ENCODE peak calls at places on chromosomes 6 and 20, in five cellular contexts. H is H9, Y is mesenchymal stem cell, Z is IMR-90, O is trophoblast cell. R is an unnamed sample.

GRCh38 chr20:14958626-14959025 is 621.2 kb upstream of the FLRT3 start:
- DNase-seq in H (no peak), Y (no peak), Z (no peak), O (no peak), R (no peak)

GRCh38 chr6:41527721-41528408 is 18.3 kb upstream of the FOXP4 start:
- DNase-seq in H (no peak), Y (no peak), Z (peak; percentile 24), O (no peak), R (no peak)

GRCh38 chr6:167094436-167094819 is 28.5 kb upstream of the CCR6 start:
- DNase-seq in H (no peak), Y (no peak), Z (no peak), O (peak; percentile 62), R (no peak)

GRCh38 chr20:16428112-16428511 is 145.1 kb downstream of the KIF16B start:
- DNase-seq in H (no peak), Y (no peak), Z (no peak), O (no peak), R (no peak)

GRCh38 chr20:6857929-6858328 is 90.4 kb downstream of the BMP2 start:
- DNase-seq in H (no peak), Y (no peak), Z (no peak), O (no peak), R (no peak)

GRCh38 chr20:23658989-23659609 is 21.3 kb upstream of the CST3 start:
- DNase-seq in H (no peak), Y (no peak), Z (no peak), O (no peak), R (no peak)

GRCh38 chr6:52834481-52834880 is 6.1 kb downstream of the GSTA5 start:
- DNase-seq in H (no peak), Y (no peak), Z (peak; percentile 18), O (no peak), R (no peak)

GRCh38 chr6:90770778-90771177 is 183.9 kb upstream of the MAP3K7 start:
- DNase-seq in H (no peak), Y (no peak), Z (no peak), O (no peak), R (no peak)

GRCh38 chr6:123027392-123027791 is 31.4 kb downstream of the CLVS2 start:
- DNase-seq in H (no peak), Y (no peak), Z (no peak), O (no peak), R (no peak)

GRCh38 chr6:16758163-16758975 is 2.9 kb downstream of the ATXN1 start:
- DNase-seq in H (no peak), Y (peak; percentile 57), Z (no peak), O (peak; percentile 42), R (peak; percentile 51)

GRCh38 chr6:1765160-1765900 is 155.6 kb downstream of the FOXC1 start:
- DNase-seq in H (no peak), Y (no peak), Z (no peak), O (no peak), R (no peak)

GRCh38 chr20:57654998-57655811 is 35.0 kb upstream of the ZBP1 start:
- DNase-seq in H (peak; percentile 44), Y (no peak), Z (no peak), O (no peak), R (no peak)

GRCh38 chr20:58851221-58851968 is 693 bp upstream of the GNAS-AS1 start:
- DNase-seq in H (peak; percentile 68), Y (no peak), Z (no peak), O (no peak), R (no peak)

GRCh38 chr6:17580518-17581048 is 19.5 kb upstream of the FAM8A1 start:
- DNase-seq in H (peak; percentile 46), Y (no peak), Z (no peak), O (peak; percentile 60), R (no peak)

GRCh38 chr6:90146914-90147668 is 149.6 kb downstream of the BACH2 start:
- DNase-seq in H (no peak), Y (no peak), Z (no peak), O (no peak), R (no peak)

GRCh38 chr6:135936606-135937005 is 85.1 kb downstream of the PDE7B start:
- DNase-seq in H (no peak), Y (peak; percentile 83), Z (peak; percentile 98), O (peak; percentile 83), R (no peak)

GRCh38 chr20:58246346-58246745 is 17.9 kb upstream of the ANKRD60 start:
- DNase-seq in H (peak; percentile 56), Y (peak; percentile 34), Z (no peak), O (peak; percentile 65), R (no peak)

GRCh38 chr6:165657325-165657680 is 5.7 kb downstream of the PDE10A start:
- DNase-seq in H (no peak), Y (no peak), Z (no peak), O (peak; percentile 30), R (no peak)

GRCh38 chr6:20952605-20953004 is 418.3 kb downstream of the CDKAL1 start:
- DNase-seq in H (peak; percentile 27), Y (peak; percentile 79), Z (peak; percentile 83), O (peak; percentile 92), R (no peak)

GRCh38 chr20:25352746-25353145 is 37.9 kb downstream of the ABHD12 start:
- DNase-seq in H (no peak), Y (no peak), Z (no peak), O (no peak), R (no peak)

GRCh38 chr20:25355866-25356265 is 34.8 kb downstream of the ABHD12 start:
- DNase-seq in H (no peak), Y (no peak), Z (no peak), O (no peak), R (no peak)

GRCh38 chr20:25353754-25354705 is 36.6 kb downstream of the ABHD12 start:
- DNase-seq in H (no peak), Y (peak; percentile 13), Z (no peak), O (no peak), R (peak; percentile 12)

GRCh38 chr20:25355191-25355590 is 35.4 kb downstream of the ABHD12 start:
- DNase-seq in H (no peak), Y (no peak), Z (no peak), O (no peak), R (no peak)

GRCh38 chr20:25353368-25353753 is 37.3 kb downstream of the ABHD12 start:
- DNase-seq in H (no peak), Y (no peak), Z (no peak), O (no peak), R (no peak)
- H4K91ac ChIP-seq in H (no peak overlapping the region), Y (no peak overlapping the region), Z (peak overlapping the region; percentile 46), O (no peak overlapping the region), R (no peak overlapping the region)

DNA sequence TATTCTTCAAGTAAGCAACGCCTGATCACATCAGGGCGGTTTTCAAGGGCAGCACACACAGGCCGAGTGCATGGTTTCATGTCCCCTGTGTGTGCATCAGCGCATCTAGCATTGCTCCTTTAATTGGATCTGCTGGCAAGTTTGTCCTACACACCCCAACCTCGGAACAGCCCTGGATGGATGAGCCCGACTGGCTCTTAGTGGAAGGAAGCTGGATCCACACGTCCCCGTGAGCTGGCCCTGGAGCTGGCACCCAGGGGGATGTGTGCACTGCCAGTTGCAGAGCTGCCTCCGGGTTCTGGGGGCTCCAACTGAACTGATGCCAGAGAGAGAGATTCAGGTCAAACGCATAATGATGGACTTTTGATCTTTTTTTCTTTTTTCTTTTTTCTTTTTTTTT is 39.2 kb upstream of the QKI start:
- DNase-seq in H (no peak), Y (no peak), Z (no peak), O (no peak), R (no peak)
- H4K91ac ChIP-seq in H (no peak overlapping the region), Y (no peak overlapping the region), Z (no peak overlapping the region), O (no peak overlapping the region), R (no peak overlapping the region)

GRCh38 chr20:36631651-36632050 is 14.3 kb downstream of the SLA2 start:
- DNase-seq in H (no peak), Y (peak; percentile 16), Z (peak; percentile 28), O (peak; percentile 55), R (no peak)
- H4K91ac ChIP-seq in H (no peak overlapping the region), Y (no peak overlapping the region), Z (no peak overlapping the region), O (no peak overlapping the region), R (no peak overlapping the region)

GRCh38 chr6:68572975-68573374 is 62.1 kb upstream of the ADGRB3 start:
- DNase-seq in H (no peak), Y (no peak), Z (no peak), O (no peak), R (no peak)

GRCh38 chr6:68572525-68572924 is 62.6 kb upstream of the ADGRB3 start:
- DNase-seq in H (peak; percentile 78), Y (peak; percentile 6), Z (no peak), O (peak; percentile 35), R (no peak)

GRCh38 chr6:68575765-68576439 is 59.2 kb upstream of the ADGRB3 start:
- DNase-seq in H (peak; percentile 78), Y (no peak), Z (no peak), O (no peak), R (no peak)
- H4K91ac ChIP-seq in H (no peak overlapping the region), Y (no peak overlapping the region), Z (no peak overlapping the region), O (no peak overlapping the region), R (no peak overlapping the region)

GRCh38 chr6:50236164-50236563 is 186.4 kb upstream of the DEFB112 start:
- DNase-seq in H (no peak), Y (no peak), Z (no peak), O (no peak), R (no peak)
- H4K91ac ChIP-seq in H (no peak overlapping the region), Y (no peak overlapping the region), Z (no peak overlapping the region), O (no peak overlapping the region), R (no peak overlapping the region)

GRCh38 chr6:44271914-44272313 is 1.7 kb downstream of the TMEM151B start:
- DNase-seq in H (no peak), Y (no peak), Z (no peak), O (no peak), R (no peak)

GRCh38 chr6:44269921-44270525 is at the start of gene TMEM151B:
- DNase-seq in H (no peak), Y (no peak), Z (no peak), O (no peak), R (no peak)

GRCh38 chr6:44272529-44272928 is 2.3 kb downstream of the TMEM151B start:
- DNase-seq in H (no peak), Y (no peak), Z (no peak), O (no peak), R (no peak)

GRCh38 chr6:44270526-44271405 is 516 bp downstream of the TMEM151B start:
- DNase-seq in H (peak; percentile 73), Y (no peak), Z (no peak), O (no peak), R (peak; percentile 68)

GRCh38 chr6:44271406-44271723 is 1.1 kb downstream of the TMEM151B start:
- DNase-seq in H (no peak), Y (no peak), Z (no peak), O (no peak), R (no peak)
- H4K91ac ChIP-seq in H (no peak overlapping the region), Y (no peak overlapping the region), Z (no peak overlapping the region), O (no peak overlapping the region), R (no peak overlapping the region)

R was measured in neuronal stem cell.